ENCODE peak calls at places on chromosomes 12 and 14, in five cellular contexts. M is mucosa of descending colon; Q is cerebellar cortex; X is stimulated activated CD4-positive, alpha-beta T cell treated with anti-CD3 and anti-CD28 coated beads, TNF-alpha, amount 100 ng/mL, for 4 hours; F is CD8-positive, alpha-beta memory T cell. T is an unnamed sample.
A peak's percentile ranks its signal among the peaks of the same experiment; 100 is the strongest.

GRCh38 chr12:106903241-106903950 is 52.3 kb upstream of the TMEM263 start:
- DNase-seq in M (peak; percentile 93), X (peak; percentile 47), F (peak; percentile 57), Q (peak; percentile 37), T (peak; percentile 52)

GRCh38 chr12:108620236-108620879 is 13.3 kb downstream of the SELPLG start:
- DNase-seq in M (no peak), Q (no peak), X (no peak), F (no peak), T (no peak)

GRCh38 chr12:1373887-1374286 is 220.5 kb downstream of the FBXL14 start:
- DNase-seq in X (no peak), F (no peak), M (no peak), Q (no peak), T (no peak)

GRCh38 chr14:105978618-105979295 is 452.4 kb downstream of the TMEM121 start:
- DNase-seq in Q (no peak), M (no peak), X (no peak), F (no peak), T (no peak)

GRCh38 chr12:58169826-58170225 is 228.5 kb downstream of the ATP23 start:
- DNase-seq in X (no peak), F (no peak), Q (no peak), M (no peak), T (no peak)

GRCh38 chr14:106631886-106632285 is 1105.5 kb downstream of the TMEM121 start:
- DNase-seq in X (no peak), F (no peak), M (no peak), Q (no peak), T (no peak)

GRCh38 chr14:97459180-97459579 is 662.0 kb downstream of the VRK1 start:
- DNase-seq in X (peak; percentile 14), Q (no peak), M (peak; percentile 6), F (no peak), T (no peak)

GRCh38 chr12:54018608-54018984 is 9.6 kb upstream of the HOXC6 start:
- DNase-seq in M (no peak), F (no peak), Q (no peak), X (no peak), T (no peak)

GRCh38 chr14:70993931-70994330 is 86.7 kb downstream of the PCNX1 start:
- DNase-seq in Q (no peak), F (no peak), X (no peak), M (no peak), T (no peak)

GRCh38 chr14:33014710-33015109 is 76.0 kb downstream of the NPAS3 start:
- DNase-seq in F (no peak), X (no peak), Q (no peak), M (no peak), T (no peak)

GRCh38 chr12:118981285-118982201 is at the start of gene SRRM4:
- DNase-seq in F (no peak), X (no peak), Q (peak; percentile 95), M (peak; percentile 5), T (no peak)

GRCh38 chr12:53225635-53226424 is 6.2 kb downstream of the RARG start:
- DNase-seq in M (no peak), F (no peak), Q (peak; percentile 72), X (no peak), T (no peak)

GRCh38 chr14:85281921-85282320 is 248.0 kb upstream of the FLRT2 start:
- DNase-seq in X (no peak), F (no peak), M (no peak), Q (no peak), T (no peak)

GRCh38 chr14:22994762-22995275 is 12.5 kb upstream of the AJUBA start:
- DNase-seq in M (no peak), X (no peak), F (peak; percentile 39), Q (peak; percentile 53), T (peak; percentile 41)

GRCh38 chr14:91931478-91932088 is 15.9 kb downstream of the FBLN5 start:
- DNase-seq in F (no peak), Q (no peak), X (no peak), M (no peak), T (no peak)

GRCh38 chr14:68261092-68261842 is 441.7 kb downstream of the RAD51B start:
- DNase-seq in Q (no peak), F (peak; percentile 25), X (no peak), M (no peak), T (no peak)

GRCh38 chr12:54390176-54390667 is 5.7 kb upstream of the ZNF385A start:
- DNase-seq in M (no peak), X (no peak), Q (no peak), F (no peak), T (no peak)

GRCh38 chr12:12821975-12822374 is 8.8 kb downstream of the DDX47 start:
- DNase-seq in X (no peak), F (no peak), Q (no peak), M (no peak), T (no peak)

GRCh38 chr14:54642950-54643695 is 76.2 kb downstream of the SAMD4A start:
- DNase-seq in F (no peak), Q (peak; percentile 54), M (no peak), X (no peak), T (peak; percentile 25)

GRCh38 chr14:67574806-67575205 is 25.3 kb downstream of the PIGH start:
- DNase-seq in X (no peak), Q (no peak), M (no peak), F (no peak), T (no peak)

GRCh38 chr12:2359725-2360629 is 307.2 kb downstream of the CACNA1C start:
- DNase-seq in M (no peak), Q (no peak), X (no peak), F (no peak), T (no peak)

GRCh38 chr12:88538697-88539096 is 41.6 kb downstream of the KITLG start:
- DNase-seq in F (no peak), Q (no peak), X (no peak), M (no peak), T (no peak)

GRCh38 chr12:104825408-104825807 is 132.7 kb downstream of the SLC41A2 start:
- DNase-seq in F (no peak), X (no peak), M (no peak), Q (peak; percentile 49), T (peak; percentile 24)

GRCh38 chr14:32667791-32668190 is 270.9 kb upstream of the NPAS3 start:
- DNase-seq in X (no peak), Q (no peak), M (no peak), F (no peak), T (no peak)